ENCODE peak calls at places on chromosome X, in four cellular contexts. One of them, this sample, is unnamed.

GRCh38 chrX:102624105-102624504 is 24.8 kb downstream of the ARMCX5 start:
- DNase-seq in head of caudate nucleus: peak
- DNase-seq in HCT116: no peak
- DNase-seq in fibroblast of lung: no peak
- DNase-seq in this sample: no peak

GRCh38 chrX:149712831-149713230 is 971 bp downstream of the MAGEA11 start:
- DNase-seq in HCT116: no peak
- DNase-seq in head of caudate nucleus: no peak
- DNase-seq in fibroblast of lung: no peak
- DNase-seq in this sample: no peak

GRCh38 chrX:114361076-114361475 is 222.8 kb upstream of the HTR2C start:
- DNase-seq in HCT116: no peak
- DNase-seq in fibroblast of lung: no peak
- DNase-seq in head of caudate nucleus: no peak
- DNase-seq in this sample: no peak

GRCh38 chrX:48676893-48677270 is 6.7 kb upstream of the WAS start:
- DNase-seq in fibroblast of lung: no peak
- DNase-seq in head of caudate nucleus: no peak
- DNase-seq in HCT116: no peak
- DNase-seq in this sample: no peak

GRCh38 chrX:148905376-148905775 is 405.0 kb downstream of the AFF2 start:
- DNase-seq in HCT116: no peak
- DNase-seq in head of caudate nucleus: no peak
- DNase-seq in fibroblast of lung: no peak
- DNase-seq in this sample: no peak

GRCh38 chrX:41144873-41145272 is 59.6 kb downstream of the USP9X start:
- DNase-seq in head of caudate nucleus: no peak
- DNase-seq in HCT116: no peak
- DNase-seq in fibroblast of lung: no peak
- DNase-seq in this sample: no peak

GRCh38 chrX:23756165-23756564 is 13.1 kb upstream of the ACOT9 start:
- DNase-seq in head of caudate nucleus: peak
- DNase-seq in fibroblast of lung: peak
- DNase-seq in HCT116: no peak
- DNase-seq in this sample: no peak

GRCh38 chrX:17005712-17006372 is 59.4 kb downstream of the REPS2 start:
- DNase-seq in head of caudate nucleus: no peak
- DNase-seq in HCT116: no peak
- DNase-seq in fibroblast of lung: no peak
- DNase-seq in this sample: no peak

GRCh38 chrX:53088136-53088974 is 5.6 kb upstream of the KANTR start:
- DNase-seq in HCT116: no peak
- DNase-seq in fibroblast of lung: peak
- DNase-seq in head of caudate nucleus: peak
- DNase-seq in this sample: peak

GRCh38 chrX:40104649-40105015 is 6.9 kb upstream of the BCOR start:
- DNase-seq in fibroblast of lung: peak
- DNase-seq in HCT116: no peak
- DNase-seq in head of caudate nucleus: no peak
- DNase-seq in this sample: no peak

GRCh38 chrX:23327104-23327503 is 7.5 kb upstream of the PTCHD1 start:
- DNase-seq in HCT116: no peak
- DNase-seq in head of caudate nucleus: no peak
- DNase-seq in fibroblast of lung: peak
- DNase-seq in this sample: no peak

GRCh38 chrX:3191821-3192220 is 150.6 kb downstream of the ARSF start:
- DNase-seq in fibroblast of lung: peak
- DNase-seq in HCT116: no peak
- DNase-seq in head of caudate nucleus: no peak
- DNase-seq in this sample: no peak

GRCh38 chrX:107454302-107454701 is 4.8 kb downstream of the FRMPD3 start:
- DNase-seq in HCT116: peak
- DNase-seq in fibroblast of lung: no peak
- DNase-seq in head of caudate nucleus: no peak
- DNase-seq in this sample: no peak

GRCh38 chrX:68935362-68935761 is 106.5 kb downstream of the EFNB1 start:
- DNase-seq in head of caudate nucleus: no peak
- DNase-seq in fibroblast of lung: no peak
- DNase-seq in HCT116: no peak
- DNase-seq in this sample: no peak

GRCh38 chrX:40168183-40169015 is 70.6 kb upstream of the BCOR start:
- DNase-seq in head of caudate nucleus: no peak
- DNase-seq in fibroblast of lung: no peak
- DNase-seq in HCT116: no peak
- DNase-seq in this sample: peak